ENCODE peak calls at places on chromosomes 7 and 10, in nine cellular contexts. T is uterus; N is fibroblast of lung; H is fibroblast of pulmonary artery; Q is sigmoid colon; Z is body of pancreas; X is RWPE1; F is neural progenitor cell; E is activated CD8-positive, alpha-beta T cell treated with anti-CD3 and anti-CD28 coated beads for 36 hours. O is an unnamed sample.
A peak's percentile ranks its signal among the peaks of the same experiment; 100 is the strongest.

GRCh38 chr10:7315906-7316305 is 94.9 kb downstream of the SFMBT2 start:
- DNase-seq in E (no peak), X (no peak), Q (no peak), T (no peak), N (no peak), Z (no peak), H (no peak), F (no peak), O (no peak)

GRCh38 chr10:58827381-58827780 is 314.7 kb downstream of the BICC1 start:
- DNase-seq in F (no peak), Z (no peak), E (no peak), N (no peak), T (no peak), X (no peak), H (no peak), Q (no peak), O (no peak)

GRCh38 chr10:16585103-16585502 is 63.4 kb upstream of the C1QL3 start:
- DNase-seq in F (no peak), Q (no peak), E (no peak), N (no peak), T (no peak), H (peak; percentile 72), X (no peak), Z (no peak), O (no peak)

GRCh38 chr10:31664803-31665202 is 263.8 kb downstream of the ARHGAP12 start:
- DNase-seq in H (no peak), N (no peak), T (peak; percentile 81), E (no peak), Z (no peak), F (no peak), X (no peak), Q (peak; percentile 91), O (no peak)

GRCh38 chr10:97796651-97797050 is 24.9 kb upstream of the SFRP5 start:
- DNase-seq in H (no peak), F (no peak), X (no peak), Q (no peak), Z (no peak), E (peak; percentile 63), T (no peak), N (no peak), O (no peak)

GRCh38 chr7:105007298-105007697 is 6.7 kb upstream of the KMT2E start:
- DNase-seq in X (no peak), F (no peak), H (no peak), Q (no peak), Z (no peak), E (no peak), T (no peak), N (no peak), O (no peak)

GRCh38 chr10:116723428-116724281 is 18.7 kb downstream of the HSPA12A start:
- DNase-seq in Z (no peak), N (no peak), E (peak; percentile 62), H (no peak), F (no peak), Q (peak; percentile 53), T (no peak), X (no peak), O (no peak)

GRCh38 chr10:104259999-104260774 is 5.5 kb downstream of the GSTO1 start:
- DNase-seq in N (peak; percentile 22), Q (no peak), E (no peak), H (peak; percentile 61), F (no peak), T (no peak), X (no peak), Z (no peak), O (peak; percentile 32)

GRCh38 chr10:80501381-80501912 is 36.3 kb upstream of the SH2D4B start:
- DNase-seq in X (peak; percentile 57), N (peak; percentile 47), Z (no peak), E (peak; percentile 22), Q (no peak), H (no peak), F (no peak), T (no peak), O (peak; percentile 67)

GRCh38 chr7:54908760-54909438 is 109.9 kb upstream of the EGFR start:
- DNase-seq in N (no peak), T (no peak), E (no peak), F (no peak), Z (no peak), H (no peak), X (no peak), Q (no peak), O (no peak)

GRCh38 chr7:5690931-5691461 is 90.5 kb downstream of the RNF216 start:
- DNase-seq in X (no peak), T (no peak), N (peak; percentile 40), Z (peak; percentile 43), F (no peak), Q (peak; percentile 76), E (no peak), H (no peak), O (peak; percentile 45)

GRCh38 chr7:112946350-112946749 is 140.3 kb downstream of the GPR85 start:
- DNase-seq in N (no peak), H (no peak), X (no peak), F (no peak), E (no peak), T (no peak), Q (no peak), Z (no peak), O (peak; percentile 17)

GRCh38 chr7:44569958-44570357 is 3.8 kb downstream of the DDX56 start:
- DNase-seq in E (no peak), Q (no peak), H (no peak), X (no peak), T (peak; percentile 10), Z (no peak), F (no peak), N (no peak), O (no peak)

GRCh38 chr7:2036786-2037185 is 196.0 kb downstream of the MAD1L1 start:
- DNase-seq in H (no peak), N (no peak), X (no peak), F (no peak), Z (no peak), T (no peak), Q (peak; percentile 40), E (no peak), O (no peak)

GRCh38 chr7:48337012-48337621 is 165.9 kb downstream of the ABCA13 start:
- DNase-seq in H (peak; percentile 14), E (no peak), T (no peak), X (peak; percentile 47), N (peak; percentile 9), F (peak; percentile 59), Z (peak; percentile 13), Q (no peak), O (peak; percentile 60)
- TF ChIP-seq CTCF in H (peak; percentile 47), E (no peak), T (no peak), X (peak; percentile 49), N (peak; percentile 60), F (peak; percentile 71), Z (peak; percentile 19), Q (no peak), O (peak; percentile 92)

DNA sequence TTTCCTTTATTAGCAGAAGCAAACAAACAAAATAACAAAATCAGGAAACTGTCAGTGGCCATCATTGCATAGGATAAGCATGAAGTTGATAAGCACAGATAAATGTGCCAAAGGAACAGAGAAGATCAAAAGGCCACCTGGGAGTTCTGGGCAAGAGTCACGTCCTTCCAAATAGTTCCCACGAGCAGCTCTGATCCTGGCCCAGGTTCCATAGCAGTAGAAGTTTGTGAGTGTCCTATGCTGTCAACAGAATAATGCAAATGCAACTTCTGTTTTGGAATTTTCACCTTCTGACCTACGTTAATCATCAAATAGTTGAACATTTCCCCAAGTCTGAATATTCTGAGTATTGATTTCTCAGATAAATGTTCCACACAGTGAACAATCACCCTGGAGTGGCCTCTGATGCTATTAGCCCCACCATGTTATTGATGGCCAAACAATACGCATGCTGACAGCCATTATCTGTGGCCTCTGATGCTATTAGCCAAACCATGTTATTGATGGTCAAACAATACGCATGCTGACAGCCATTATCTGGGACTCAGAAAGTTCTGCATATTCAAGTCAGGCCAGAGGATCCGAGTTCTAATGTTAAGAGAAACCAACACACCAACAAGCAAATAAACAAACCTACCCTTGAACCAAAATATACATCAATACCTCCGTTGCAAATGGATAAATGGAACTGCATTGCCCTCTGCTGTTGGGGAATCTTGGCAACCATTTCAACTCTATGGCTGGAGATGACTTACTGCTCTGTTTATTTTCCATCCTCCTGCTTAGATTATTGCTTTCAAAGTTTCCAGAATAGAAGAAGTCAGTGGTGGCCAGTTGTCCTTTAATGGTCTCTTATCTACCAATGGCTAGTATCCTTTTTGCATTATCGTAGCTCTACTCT is 63.3 kb downstream of the MRC1 start:
- DNase-seq in X (peak; percentile 4), E (peak; percentile 16), H (peak; percentile 65), Q (no peak), F (peak; percentile 26), Z (peak; percentile 44), T (no peak), N (peak; percentile 10), O (peak; percentile 50)
- TF ChIP-seq CTCF in X (no peak), E (no peak), H (peak; percentile 64), Q (peak; percentile 23), F (peak; percentile 52), Z (peak; percentile 67), T (no peak), N (peak; percentile 36), O (peak; percentile 58)

DNA sequence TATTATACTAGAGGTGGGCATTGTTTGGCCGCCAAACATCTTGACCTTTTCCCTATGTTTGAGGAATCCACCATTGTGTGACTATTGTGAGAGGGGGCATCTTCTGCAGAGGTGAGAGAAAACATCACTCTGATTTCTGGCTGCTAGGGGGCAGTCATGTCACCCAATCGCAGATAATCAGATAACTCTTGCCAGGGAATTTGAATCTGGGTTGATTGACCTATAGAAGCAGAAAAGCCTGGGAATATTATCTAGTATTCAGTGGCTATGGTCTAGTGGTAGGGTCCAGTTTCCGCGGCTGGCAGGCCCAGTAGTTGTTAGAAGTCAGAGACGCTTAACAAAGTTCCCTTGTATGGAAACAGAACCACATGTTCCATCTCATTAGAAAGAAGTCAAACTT is 808.5 kb downstream of the PHTF2 start:
- DNase-seq in T (no peak), Z (peak; percentile 23), N (peak; percentile 6), Q (no peak), E (no peak), F (peak; percentile 44), X (no peak), H (no peak), O (peak; percentile 17)
- TF ChIP-seq CTCF in T (no peak), Z (peak; percentile 23), N (peak; percentile 42), Q (no peak), E (no peak), F (peak; percentile 67), X (no peak), H (no peak), O (peak; percentile 45)

GRCh38 chr10:11698691-11699545 is 43.3 kb upstream of the ECHDC3 start:
- DNase-seq in E (no peak), H (no peak), Q (no peak), N (no peak), T (no peak), X (no peak), F (no peak), Z (no peak), O (no peak)

GRCh38 chr10:11699546-11700097 is 42.6 kb upstream of the ECHDC3 start:
- DNase-seq in Q (no peak), X (no peak), F (no peak), N (no peak), T (no peak), H (no peak), E (no peak), Z (peak; percentile 18), O (no peak)

GRCh38 chr10:11700539-11700938 is 41.6 kb upstream of the ECHDC3 start:
- DNase-seq in N (no peak), F (no peak), Q (no peak), E (no peak), T (no peak), H (no peak), X (no peak), Z (no peak), O (no peak)

GRCh38 chr10:11701451-11702095 is 40.6 kb upstream of the ECHDC3 start:
- DNase-seq in X (no peak), Q (no peak), N (no peak), E (no peak), H (no peak), Z (no peak), F (no peak), T (no peak), O (no peak)

GRCh38 chr10:11697718-11698527 is 44.3 kb upstream of the ECHDC3 start:
- DNase-seq in Q (no peak), H (no peak), X (no peak), F (no peak), N (no peak), Z (no peak), E (peak; percentile 46), T (no peak), O (peak; percentile 14)
- TF ChIP-seq CTCF in Q (no peak), H (no peak), X (no peak), F (no peak), N (no peak), Z (peak; percentile 5), E (no peak), T (no peak), O (no peak)

O was measured in epithelial cell of esophagus.